ENCODE peak calls at places on chromosomes 12 and 14, in ten cellular contexts. One of them, this sample, is unnamed.

GRCh38 chr14:99768381-99768780 is 24.8 kb upstream of the EML1 start:
- DNase-seq in body of pancreas: no peak
- DNase-seq in prostate gland: no peak
- DNase-seq in endothelial cell of umbilical vein: no peak
- DNase-seq in ovary: no peak
- DNase-seq in heart right ventricle: no peak
- DNase-seq in heart left ventricle: no peak
- DNase-seq in A549: no peak
- DNase-seq in adrenal gland: no peak
- DNase-seq in CD8-positive, alpha-beta T cell: no peak
- DNase-seq in this sample: no peak

GRCh38 chr14:92253381-92253894 is 69.5 kb upstream of the SLC24A4 start:
- DNase-seq in body of pancreas: no peak
- DNase-seq in prostate gland: no peak
- DNase-seq in endothelial cell of umbilical vein: no peak
- DNase-seq in ovary: peak; percentile 39
- DNase-seq in heart right ventricle: no peak
- DNase-seq in heart left ventricle: no peak
- DNase-seq in A549: no peak
- DNase-seq in adrenal gland: no peak
- DNase-seq in CD8-positive, alpha-beta T cell: no peak
- DNase-seq in this sample: no peak

GRCh38 chr14:74838141-74838540 is 37.8 kb downstream of the PROX2 start:
- DNase-seq in body of pancreas: no peak
- DNase-seq in prostate gland: no peak
- DNase-seq in endothelial cell of umbilical vein: no peak
- DNase-seq in ovary: no peak
- DNase-seq in heart right ventricle: no peak
- DNase-seq in heart left ventricle: no peak
- DNase-seq in A549: no peak
- DNase-seq in adrenal gland: no peak
- DNase-seq in CD8-positive, alpha-beta T cell: no peak
- DNase-seq in this sample: peak; percentile 48

GRCh38 chr12:106747973-106748436 is 26.5 kb upstream of the RIC8B start:
- DNase-seq in body of pancreas: no peak
- DNase-seq in prostate gland: no peak
- DNase-seq in endothelial cell of umbilical vein: no peak
- DNase-seq in ovary: no peak
- DNase-seq in heart right ventricle: no peak
- DNase-seq in heart left ventricle: no peak
- DNase-seq in A549: no peak
- DNase-seq in adrenal gland: no peak
- DNase-seq in CD8-positive, alpha-beta T cell: no peak
- DNase-seq in this sample: peak; percentile 23

GRCh38 chr14:35234007-35234406 is 58.2 kb upstream of the PSMA6 start:
- DNase-seq in body of pancreas: no peak
- DNase-seq in prostate gland: no peak
- DNase-seq in endothelial cell of umbilical vein: no peak
- DNase-seq in ovary: no peak
- DNase-seq in heart right ventricle: no peak
- DNase-seq in heart left ventricle: no peak
- DNase-seq in A549: no peak
- DNase-seq in adrenal gland: no peak
- DNase-seq in CD8-positive, alpha-beta T cell: no peak
- DNase-seq in this sample: no peak

GRCh38 chr12:91984571-91984970 is 161.1 kb downstream of the BTG1 start:
- DNase-seq in body of pancreas: no peak
- DNase-seq in prostate gland: no peak
- DNase-seq in endothelial cell of umbilical vein: peak; percentile 27
- DNase-seq in ovary: no peak
- DNase-seq in heart right ventricle: no peak
- DNase-seq in heart left ventricle: no peak
- DNase-seq in A549: no peak
- DNase-seq in adrenal gland: no peak
- DNase-seq in CD8-positive, alpha-beta T cell: no peak
- DNase-seq in this sample: no peak

GRCh38 chr12:95323204-95323603 is 105.6 kb downstream of the VEZT start:
- DNase-seq in body of pancreas: no peak
- DNase-seq in prostate gland: no peak
- DNase-seq in endothelial cell of umbilical vein: no peak
- DNase-seq in ovary: no peak
- DNase-seq in heart right ventricle: no peak
- DNase-seq in heart left ventricle: no peak
- DNase-seq in A549: no peak
- DNase-seq in adrenal gland: no peak
- DNase-seq in CD8-positive, alpha-beta T cell: no peak
- DNase-seq in this sample: no peak

GRCh38 chr14:86838363-86838762 is 1154.6 kb downstream of the GALC start:
- DNase-seq in body of pancreas: no peak
- DNase-seq in prostate gland: no peak
- DNase-seq in endothelial cell of umbilical vein: no peak
- DNase-seq in ovary: no peak
- DNase-seq in heart right ventricle: no peak
- DNase-seq in heart left ventricle: no peak
- DNase-seq in A549: no peak
- DNase-seq in adrenal gland: no peak
- DNase-seq in CD8-positive, alpha-beta T cell: no peak
- DNase-seq in this sample: no peak

GRCh38 chr14:35883677-35884293 is 57.6 kb downstream of the BRMS1L start:
- DNase-seq in body of pancreas: peak; percentile 23
- DNase-seq in prostate gland: no peak
- DNase-seq in endothelial cell of umbilical vein: no peak
- DNase-seq in ovary: no peak
- DNase-seq in heart right ventricle: no peak
- DNase-seq in heart left ventricle: no peak
- DNase-seq in A549: peak; percentile 10
- DNase-seq in adrenal gland: peak; percentile 26
- DNase-seq in CD8-positive, alpha-beta T cell: no peak
- DNase-seq in this sample: peak; percentile 10

GRCh38 chr12:110538869-110539622 is 36.9 kb downstream of the RAD9B start:
- DNase-seq in body of pancreas: no peak
- DNase-seq in prostate gland: no peak
- DNase-seq in endothelial cell of umbilical vein: peak; percentile 9
- DNase-seq in ovary: no peak
- DNase-seq in heart right ventricle: no peak
- DNase-seq in heart left ventricle: no peak
- DNase-seq in A549: no peak
- DNase-seq in adrenal gland: no peak
- DNase-seq in CD8-positive, alpha-beta T cell: no peak
- DNase-seq in this sample: no peak

GRCh38 chr12:87849074-87849473 is 180.1 kb downstream of the C12orf50 start:
- DNase-seq in body of pancreas: no peak
- DNase-seq in prostate gland: no peak
- DNase-seq in endothelial cell of umbilical vein: no peak
- DNase-seq in ovary: no peak
- DNase-seq in heart right ventricle: no peak
- DNase-seq in heart left ventricle: no peak
- DNase-seq in A549: no peak
- DNase-seq in adrenal gland: no peak
- DNase-seq in CD8-positive, alpha-beta T cell: no peak
- DNase-seq in this sample: no peak

GRCh38 chr12:87848248-87848868 is 180.8 kb downstream of the C12orf50 start:
- DNase-seq in body of pancreas: peak; percentile 28
- DNase-seq in prostate gland: peak; percentile 7
- DNase-seq in endothelial cell of umbilical vein: peak; percentile 73
- DNase-seq in ovary: no peak
- DNase-seq in heart right ventricle: no peak
- DNase-seq in heart left ventricle: no peak
- DNase-seq in A549: peak; percentile 21
- DNase-seq in adrenal gland: peak; percentile 10
- DNase-seq in CD8-positive, alpha-beta T cell: no peak
- DNase-seq in this sample: no peak

GRCh38 chr12:87853448-87854003 is 175.7 kb downstream of the C12orf50 start:
- DNase-seq in body of pancreas: no peak
- DNase-seq in prostate gland: no peak
- DNase-seq in endothelial cell of umbilical vein: no peak
- DNase-seq in ovary: no peak
- DNase-seq in heart right ventricle: no peak
- DNase-seq in heart left ventricle: no peak
- DNase-seq in A549: no peak
- DNase-seq in adrenal gland: no peak
- DNase-seq in CD8-positive, alpha-beta T cell: no peak
- DNase-seq in this sample: no peak
- H3K27ac ChIP-seq in body of pancreas: no peak overlapping the region
- H3K27ac ChIP-seq in prostate gland: no peak overlapping the region
- H3K27ac ChIP-seq in endothelial cell of umbilical vein: no peak overlapping the region
- H3K27ac ChIP-seq in ovary: no peak overlapping the region
- H3K27ac ChIP-seq in heart right ventricle: no peak overlapping the region
- H3K27ac ChIP-seq in heart left ventricle: no peak overlapping the region
- H3K27ac ChIP-seq in A549: no peak overlapping the region
- H3K27ac ChIP-seq in adrenal gland: no peak overlapping the region
- H3K27ac ChIP-seq in CD8-positive, alpha-beta T cell: no peak overlapping the region
- H3K27ac ChIP-seq in this sample: no peak overlapping the region

GRCh38 chr12:113203852-113204760 is 17.2 kb upstream of the TPCN1 start:
- DNase-seq in body of pancreas: no peak
- DNase-seq in prostate gland: no peak
- DNase-seq in endothelial cell of umbilical vein: no peak
- DNase-seq in ovary: no peak
- DNase-seq in heart right ventricle: no peak
- DNase-seq in heart left ventricle: no peak
- DNase-seq in A549: no peak
- DNase-seq in adrenal gland: peak; percentile 56
- DNase-seq in CD8-positive, alpha-beta T cell: no peak
- DNase-seq in this sample: no peak

GRCh38 chr12:113202300-113203075 is 17.0 kb downstream of the RITA1 start:
- DNase-seq in body of pancreas: no peak
- DNase-seq in prostate gland: no peak
- DNase-seq in endothelial cell of umbilical vein: no peak
- DNase-seq in ovary: no peak
- DNase-seq in heart right ventricle: no peak
- DNase-seq in heart left ventricle: no peak
- DNase-seq in A549: no peak
- DNase-seq in adrenal gland: no peak
- DNase-seq in CD8-positive, alpha-beta T cell: no peak
- DNase-seq in this sample: no peak

GRCh38 chr12:113207621-113208040 is 13.6 kb upstream of the TPCN1 start:
- DNase-seq in body of pancreas: no peak
- DNase-seq in prostate gland: no peak
- DNase-seq in endothelial cell of umbilical vein: no peak
- DNase-seq in ovary: no peak
- DNase-seq in heart right ventricle: no peak
- DNase-seq in heart left ventricle: no peak
- DNase-seq in A549: no peak
- DNase-seq in adrenal gland: no peak
- DNase-seq in CD8-positive, alpha-beta T cell: no peak
- DNase-seq in this sample: no peak

GRCh38 chr12:113201187-113202177 is 16.0 kb downstream of the RITA1 start:
- DNase-seq in body of pancreas: peak; percentile 69
- DNase-seq in prostate gland: no peak
- DNase-seq in endothelial cell of umbilical vein: no peak
- DNase-seq in ovary: peak; percentile 17
- DNase-seq in heart right ventricle: no peak
- DNase-seq in heart left ventricle: no peak
- DNase-seq in A549: no peak
- DNase-seq in adrenal gland: no peak
- DNase-seq in CD8-positive, alpha-beta T cell: no peak
- DNase-seq in this sample: no peak

DNA sequence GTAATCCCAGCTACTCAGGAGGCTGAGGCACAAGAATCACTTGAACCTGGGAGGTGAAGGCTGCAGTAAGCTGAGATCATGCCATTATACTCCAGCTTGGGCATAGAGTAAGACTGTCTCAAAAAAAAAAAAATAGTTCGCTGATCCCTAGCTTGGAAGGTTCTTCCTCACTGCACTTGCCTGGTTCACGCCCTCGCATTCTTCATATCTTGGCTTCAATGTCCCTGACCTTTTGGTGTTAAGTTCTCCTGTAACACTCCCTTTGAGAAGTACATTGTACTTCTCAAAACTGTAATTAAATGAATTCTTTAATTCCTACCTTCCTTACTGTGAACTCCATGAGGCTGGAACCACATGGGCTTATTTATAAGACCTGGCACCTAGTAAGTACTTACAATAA is 16.5 kb upstream of the TPCN1 start:
- DNase-seq in body of pancreas: no peak
- DNase-seq in prostate gland: no peak
- DNase-seq in endothelial cell of umbilical vein: no peak
- DNase-seq in ovary: no peak
- DNase-seq in heart right ventricle: no peak
- DNase-seq in heart left ventricle: no peak
- DNase-seq in A549: no peak
- DNase-seq in adrenal gland: no peak
- DNase-seq in CD8-positive, alpha-beta T cell: no peak
- DNase-seq in this sample: no peak
- H3K27ac ChIP-seq in body of pancreas: no peak overlapping the region
- H3K27ac ChIP-seq in prostate gland: no peak overlapping the region
- H3K27ac ChIP-seq in endothelial cell of umbilical vein: no peak overlapping the region
- H3K27ac ChIP-seq in ovary: peak overlapping the region; percentile 2
- H3K27ac ChIP-seq in heart right ventricle: no peak overlapping the region
- H3K27ac ChIP-seq in heart left ventricle: no peak overlapping the region
- H3K27ac ChIP-seq in A549: no peak overlapping the region
- H3K27ac ChIP-seq in adrenal gland: peak overlapping the region; percentile 78
- H3K27ac ChIP-seq in CD8-positive, alpha-beta T cell: no peak overlapping the region
- H3K27ac ChIP-seq in this sample: no peak overlapping the region

GRCh38 chr14:53108292-53108937 is 44.7 kb downstream of the DDHD1 start:
- DNase-seq in body of pancreas: no peak
- DNase-seq in prostate gland: no peak
- DNase-seq in endothelial cell of umbilical vein: no peak
- DNase-seq in ovary: no peak
- DNase-seq in heart right ventricle: no peak
- DNase-seq in heart left ventricle: no peak
- DNase-seq in A549: no peak
- DNase-seq in adrenal gland: no peak
- DNase-seq in CD8-positive, alpha-beta T cell: no peak
- DNase-seq in this sample: no peak
- H3K27ac ChIP-seq in body of pancreas: no peak overlapping the region
- H3K27ac ChIP-seq in prostate gland: no peak overlapping the region
- H3K27ac ChIP-seq in endothelial cell of umbilical vein: no peak overlapping the region
- H3K27ac ChIP-seq in ovary: no peak overlapping the region
- H3K27ac ChIP-seq in heart right ventricle: no peak overlapping the region
- H3K27ac ChIP-seq in heart left ventricle: no peak overlapping the region
- H3K27ac ChIP-seq in A549: no peak overlapping the region
- H3K27ac ChIP-seq in adrenal gland: no peak overlapping the region
- H3K27ac ChIP-seq in CD8-positive, alpha-beta T cell: peak overlapping the region; percentile 47
- H3K27ac ChIP-seq in this sample: peak overlapping the region; percentile 38

DNA sequence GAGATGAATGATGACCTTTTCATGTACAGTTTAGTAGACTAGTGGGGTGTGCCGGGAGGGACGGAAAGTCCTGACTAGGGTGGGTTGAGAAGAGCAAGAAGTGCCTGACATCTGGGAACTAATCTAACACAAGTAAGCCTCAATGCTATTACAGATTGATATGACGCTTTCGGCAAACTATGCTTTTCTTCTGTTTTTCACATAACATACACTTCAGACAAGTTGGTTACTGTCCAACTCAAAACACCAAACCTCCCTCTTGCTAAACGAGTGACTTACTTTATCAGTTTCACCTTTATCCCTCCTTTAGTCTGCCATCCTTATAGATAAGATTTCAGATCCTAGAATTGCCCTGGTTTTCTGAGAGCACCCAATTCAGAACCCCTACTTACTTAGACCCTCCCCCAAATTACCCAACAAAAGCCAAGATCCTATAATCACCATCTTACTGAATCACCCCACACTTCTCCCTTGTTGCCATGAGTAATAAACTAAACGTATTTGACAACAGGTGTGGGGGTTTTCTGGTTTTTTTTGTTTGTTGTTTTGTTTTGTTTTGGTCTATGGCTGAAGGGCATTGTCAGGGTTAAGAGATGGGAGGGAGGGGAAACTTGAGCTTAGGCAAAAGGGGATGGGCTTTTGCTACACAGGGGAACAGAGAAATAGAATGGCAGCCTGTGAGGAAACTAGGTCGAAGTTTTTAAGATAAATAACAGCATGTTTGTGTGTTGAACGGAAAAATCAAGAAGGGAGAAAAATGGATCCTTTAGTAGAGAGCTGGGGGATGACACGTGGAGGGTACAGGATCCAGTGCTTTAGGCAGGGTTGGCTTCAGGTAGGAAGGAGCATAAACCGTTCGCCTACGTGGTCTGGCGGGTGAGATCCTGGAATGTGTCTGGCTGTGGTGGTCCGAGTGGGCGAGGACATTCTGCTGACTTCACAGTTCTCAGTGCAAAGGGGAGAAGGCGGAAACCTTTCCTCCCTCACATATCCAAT is 6.1 kb upstream of the PSMA3 start:
- DNase-seq in body of pancreas: no peak
- DNase-seq in prostate gland: no peak
- DNase-seq in endothelial cell of umbilical vein: peak; percentile 6
- DNase-seq in ovary: peak; percentile 71
- DNase-seq in heart right ventricle: no peak
- DNase-seq in heart left ventricle: no peak
- DNase-seq in A549: no peak
- DNase-seq in adrenal gland: peak; percentile 45
- DNase-seq in CD8-positive, alpha-beta T cell: no peak
- DNase-seq in this sample: peak; percentile 16
- H3K27ac ChIP-seq in body of pancreas: peak overlapping the region; percentile 59
- H3K27ac ChIP-seq in prostate gland: peak overlapping the region; percentile 83
- H3K27ac ChIP-seq in endothelial cell of umbilical vein: no peak overlapping the region
- H3K27ac ChIP-seq in ovary: peak overlapping the region; percentile 74
- H3K27ac ChIP-seq in heart right ventricle: peak overlapping the region; percentile 2
- H3K27ac ChIP-seq in heart left ventricle: peak overlapping the region; percentile 75
- H3K27ac ChIP-seq in A549: no peak overlapping the region
- H3K27ac ChIP-seq in adrenal gland: peak overlapping the region; percentile 88
- H3K27ac ChIP-seq in CD8-positive, alpha-beta T cell: peak overlapping the region; percentile 77
- H3K27ac ChIP-seq in this sample: peak overlapping the region; percentile 78